ENCODE peak calls at places on chromosome 3, in nine cellular contexts. F, O, W, X, S, V, A, M and B are unnamed samples.

GRCh38 chr3:72678892-72679291 is 169.4 kb downstream of the SHQ1 start:
- DNase-seq in F (no peak), O (peak; percentile 8), W (no peak), X (no peak), S (no peak), V (no peak), A (no peak), M (peak; percentile 28), B (no peak)

GRCh38 chr3:159432721-159433300 is 555.8 kb upstream of the IL12A start:
- DNase-seq in F (no peak), O (no peak), W (no peak), X (no peak), S (peak; percentile 68), V (no peak), A (no peak), M (no peak), B (no peak)

GRCh38 chr3:20669184-20669583 is 483.2 kb upstream of the SGO1 start:
- DNase-seq in F (no peak), O (no peak), W (no peak), X (no peak), S (peak; percentile 65), V (peak; percentile 61), A (no peak), M (no peak), B (no peak)

GRCh38 chr3:28322464-28322863 is 26.1 kb upstream of the ZCWPW2 start:
- DNase-seq in F (no peak), O (no peak), W (no peak), X (no peak), S (peak; percentile 79), V (no peak), A (no peak), M (no peak), B (no peak)

GRCh38 chr3:101074518-101074917 is 81.3 kb upstream of the ABI3BP start:
- DNase-seq in F (no peak), O (peak; percentile 44), W (no peak), X (no peak), S (no peak), V (no peak), A (no peak), M (no peak), B (no peak)

GRCh38 chr3:111695584-111696213 is 100.6 kb upstream of the ZBED2 start:
- DNase-seq in F (no peak), O (no peak), W (no peak), X (no peak), S (peak; percentile 91), V (no peak), A (no peak), M (no peak), B (no peak)

GRCh38 chr3:86840814-86841213 is 150.1 kb downstream of the VGLL3 start:
- DNase-seq in F (peak; percentile 68), O (no peak), W (no peak), X (no peak), S (no peak), V (no peak), A (no peak), M (no peak), B (no peak)

GRCh38 chr3:49911124-49911420 is 7.4 kb upstream of the MST1R start:
- DNase-seq in F (no peak), O (no peak), W (no peak), X (no peak), S (no peak), V (no peak), A (no peak), M (no peak), B (no peak)

GRCh38 chr3:160163259-160163878 is 61.9 kb upstream of the C3orf80 start:
- DNase-seq in F (peak; percentile 31), O (peak; percentile 27), W (no peak), X (no peak), S (no peak), V (no peak), A (no peak), M (peak; percentile 29), B (no peak)

GRCh38 chr3:52774901-52775864 is 2.2 kb upstream of the ITIH1 start:
- DNase-seq in F (no peak), O (peak; percentile 72), W (no peak), X (no peak), S (no peak), V (peak; percentile 66), A (no peak), M (no peak), B (no peak)

GRCh38 chr3:195613468-195614069 is 29.8 kb upstream of the APOD start:
- DNase-seq in F (no peak), O (no peak), W (no peak), X (no peak), S (no peak), V (no peak), A (no peak), M (no peak), B (no peak)

GRCh38 chr3:158148218-158148617 is 38.3 kb downstream of the RSRC1 start:
- DNase-seq in F (no peak), O (no peak), W (no peak), X (no peak), S (peak; percentile 22), V (no peak), A (no peak), M (no peak), B (no peak)

GRCh38 chr3:7272203-7272602 is 411.3 kb downstream of the GRM7 start:
- DNase-seq in F (no peak), O (no peak), W (no peak), X (no peak), S (no peak), V (no peak), A (no peak), M (no peak), B (no peak)

GRCh38 chr3:125556314-125556713 is 36.3 kb upstream of the SNX4 start:
- DNase-seq in F (no peak), O (no peak), W (no peak), X (no peak), S (peak; percentile 57), V (no peak), A (no peak), M (no peak), B (no peak)

GRCh38 chr3:153130312-153130977 is 31.6 kb upstream of the RAP2B start:
- DNase-seq in F (no peak), O (no peak), W (no peak), X (no peak), S (peak; percentile 81), V (no peak), A (no peak), M (peak; percentile 85), B (no peak)

GRCh38 chr3:195773956-195774537 is 37.7 kb downstream of the MUC4 start:
- DNase-seq in F (no peak), O (no peak), W (no peak), X (no peak), S (no peak), V (no peak), A (no peak), M (no peak), B (no peak)

GRCh38 chr3:141335531-141336042 is 32.7 kb upstream of the ZBTB38 start:
- DNase-seq in F (no peak), O (no peak), W (no peak), X (no peak), S (no peak), V (no peak), A (no peak), M (no peak), B (no peak)

GRCh38 chr3:46948830-46949671 is 27.5 kb downstream of the CCDC12 start:
- DNase-seq in F (no peak), O (peak; percentile 46), W (no peak), X (no peak), S (no peak), V (peak; percentile 57), A (no peak), M (no peak), B (no peak)

GRCh38 chr3:53236112-53236841 is 19.5 kb downstream of the TKT start:
- DNase-seq in F (no peak), O (peak; percentile 71), W (no peak), X (no peak), S (peak; percentile 90), V (peak; percentile 82), A (no peak), M (peak; percentile 68), B (peak; percentile 18)

GRCh38 chr3:146170591-146170990 is 9.6 kb upstream of the PLOD2 start:
- DNase-seq in F (no peak), O (no peak), W (no peak), X (no peak), S (no peak), V (no peak), A (no peak), M (no peak), B (no peak)

GRCh38 chr3:60696559-60697125 is 554.6 kb downstream of the FHIT start:
- DNase-seq in F (no peak), O (no peak), W (no peak), X (no peak), S (no peak), V (no peak), A (no peak), M (peak; percentile 41), B (no peak)

GRCh38 chr3:99562138-99562537 is 76.3 kb upstream of the COL8A1 start:
- DNase-seq in F (no peak), O (peak; percentile 17), W (no peak), X (no peak), S (no peak), V (no peak), A (no peak), M (peak; percentile 5), B (no peak)

GRCh38 chr3:52178537-52178936 is 19.4 kb upstream of the ALAS1 start:
- DNase-seq in F (no peak), O (no peak), W (no peak), X (no peak), S (no peak), V (no peak), A (no peak), M (no peak), B (no peak)

GRCh38 chr3:73685061-73685460 is 60.3 kb upstream of the PDZRN3 start:
- DNase-seq in F (peak; percentile 65), O (no peak), W (no peak), X (no peak), S (no peak), V (no peak), A (no peak), M (no peak), B (no peak)

GRCh38 chr3:115657168-115657567 is 33.9 kb downstream of the GAP43 start:
- DNase-seq in F (no peak), O (no peak), W (no peak), X (no peak), S (no peak), V (no peak), A (no peak), M (no peak), B (no peak)

GRCh38 chr3:134769469-134769868 is 25.6 kb upstream of the EPHB1 start:
- DNase-seq in F (no peak), O (no peak), W (no peak), X (no peak), S (no peak), V (peak; percentile 20), A (no peak), M (no peak), B (no peak)

GRCh38 chr3:60277376-60277800 is 973.9 kb downstream of the FHIT start:
- DNase-seq in F (no peak), O (no peak), W (no peak), X (no peak), S (no peak), V (no peak), A (no peak), M (peak; percentile 4), B (no peak)

GRCh38 chr3:10283638-10284037 is 9.1 kb downstream of the GHRL start:
- DNase-seq in F (peak; percentile 64), O (no peak), W (no peak), X (no peak), S (no peak), V (peak; percentile 92), A (no peak), M (no peak), B (no peak)